ENCODE peak calls at places on chromosomes 5 and 9, in ten cellular contexts. One of them, this sample, is unnamed.

GRCh38 chr9:99044827-99045226 is 60.1 kb upstream of the TGFBR1 start:
- DNase-seq in activated T-helper 9 cell treated with anti-CD3 and anti-CD28 coated beads, Interleukin-2, amount 50 U/mL, for 16 hours: no peak
- DNase-seq in left cardiac atrium: no peak
- DNase-seq in NCI-H1092: no peak
- DNase-seq in stimulated activated CD4-positive, alpha-beta T cell treated with anti-CD3 and anti-CD28 coated beads, Interleukin-12 subunit alpha, Interleukin-12 subunit beta, amount 100 ng/mL, for 4 hours: no peak
- DNase-seq in SW 1271: no peak
- DNase-seq in epithelial cell of esophagus: no peak
- DNase-seq in GM12892: no peak
- DNase-seq in coronary artery: no peak
- DNase-seq in NCI-H2081: no peak
- DNase-seq in this sample: no peak

GRCh38 chr5:62306494-62307363 is 723 bp downstream of the KIF2A start:
- DNase-seq in activated T-helper 9 cell treated with anti-CD3 and anti-CD28 coated beads, Interleukin-2, amount 50 U/mL, for 16 hours: peak
- DNase-seq in left cardiac atrium: peak
- DNase-seq in NCI-H1092: no peak
- DNase-seq in stimulated activated CD4-positive, alpha-beta T cell treated with anti-CD3 and anti-CD28 coated beads, Interleukin-12 subunit alpha, Interleukin-12 subunit beta, amount 100 ng/mL, for 4 hours: peak
- DNase-seq in SW 1271: peak
- DNase-seq in epithelial cell of esophagus: peak
- DNase-seq in GM12892: peak
- DNase-seq in coronary artery: peak
- DNase-seq in NCI-H2081: peak
- DNase-seq in this sample: peak

GRCh38 chr9:107249131-107249533 is 33.9 kb upstream of the RAD23B start:
- DNase-seq in activated T-helper 9 cell treated with anti-CD3 and anti-CD28 coated beads, Interleukin-2, amount 50 U/mL, for 16 hours: no peak
- DNase-seq in left cardiac atrium: no peak
- DNase-seq in NCI-H1092: no peak
- DNase-seq in stimulated activated CD4-positive, alpha-beta T cell treated with anti-CD3 and anti-CD28 coated beads, Interleukin-12 subunit alpha, Interleukin-12 subunit beta, amount 100 ng/mL, for 4 hours: no peak
- DNase-seq in SW 1271: no peak
- DNase-seq in epithelial cell of esophagus: peak
- DNase-seq in GM12892: no peak
- DNase-seq in coronary artery: no peak
- DNase-seq in NCI-H2081: no peak
- DNase-seq in this sample: no peak

GRCh38 chr5:72485366-72486052 is 21.7 kb downstream of the ZNF366 start:
- DNase-seq in activated T-helper 9 cell treated with anti-CD3 and anti-CD28 coated beads, Interleukin-2, amount 50 U/mL, for 16 hours: no peak
- DNase-seq in left cardiac atrium: no peak
- DNase-seq in NCI-H1092: no peak
- DNase-seq in stimulated activated CD4-positive, alpha-beta T cell treated with anti-CD3 and anti-CD28 coated beads, Interleukin-12 subunit alpha, Interleukin-12 subunit beta, amount 100 ng/mL, for 4 hours: no peak
- DNase-seq in SW 1271: no peak
- DNase-seq in epithelial cell of esophagus: peak
- DNase-seq in GM12892: no peak
- DNase-seq in coronary artery: no peak
- DNase-seq in NCI-H2081: no peak
- DNase-seq in this sample: no peak

GRCh38 chr5:54567996-54568395 is 50.4 kb downstream of the SNX18 start:
- DNase-seq in activated T-helper 9 cell treated with anti-CD3 and anti-CD28 coated beads, Interleukin-2, amount 50 U/mL, for 16 hours: no peak
- DNase-seq in left cardiac atrium: no peak
- DNase-seq in NCI-H1092: no peak
- DNase-seq in stimulated activated CD4-positive, alpha-beta T cell treated with anti-CD3 and anti-CD28 coated beads, Interleukin-12 subunit alpha, Interleukin-12 subunit beta, amount 100 ng/mL, for 4 hours: no peak
- DNase-seq in SW 1271: no peak
- DNase-seq in epithelial cell of esophagus: no peak
- DNase-seq in GM12892: no peak
- DNase-seq in coronary artery: no peak
- DNase-seq in NCI-H2081: no peak
- DNase-seq in this sample: no peak

GRCh38 chr9:76116913-76117312 is 226.4 kb downstream of the PCSK5 start:
- DNase-seq in activated T-helper 9 cell treated with anti-CD3 and anti-CD28 coated beads, Interleukin-2, amount 50 U/mL, for 16 hours: no peak
- DNase-seq in left cardiac atrium: peak
- DNase-seq in NCI-H1092: no peak
- DNase-seq in stimulated activated CD4-positive, alpha-beta T cell treated with anti-CD3 and anti-CD28 coated beads, Interleukin-12 subunit alpha, Interleukin-12 subunit beta, amount 100 ng/mL, for 4 hours: no peak
- DNase-seq in SW 1271: no peak
- DNase-seq in epithelial cell of esophagus: peak
- DNase-seq in GM12892: no peak
- DNase-seq in coronary artery: no peak
- DNase-seq in NCI-H2081: no peak
- DNase-seq in this sample: no peak

GRCh38 chr5:97365173-97365845 is 182.3 kb upstream of the RIOK2 start:
- DNase-seq in activated T-helper 9 cell treated with anti-CD3 and anti-CD28 coated beads, Interleukin-2, amount 50 U/mL, for 16 hours: no peak
- DNase-seq in left cardiac atrium: no peak
- DNase-seq in NCI-H1092: no peak
- DNase-seq in stimulated activated CD4-positive, alpha-beta T cell treated with anti-CD3 and anti-CD28 coated beads, Interleukin-12 subunit alpha, Interleukin-12 subunit beta, amount 100 ng/mL, for 4 hours: no peak
- DNase-seq in SW 1271: no peak
- DNase-seq in epithelial cell of esophagus: no peak
- DNase-seq in GM12892: no peak
- DNase-seq in coronary artery: no peak
- DNase-seq in NCI-H2081: no peak
- DNase-seq in this sample: no peak

GRCh38 chr5:57466544-57466943 is 16.1 kb downstream of the ACTBL2 start:
- DNase-seq in activated T-helper 9 cell treated with anti-CD3 and anti-CD28 coated beads, Interleukin-2, amount 50 U/mL, for 16 hours: no peak
- DNase-seq in left cardiac atrium: no peak
- DNase-seq in NCI-H1092: no peak
- DNase-seq in stimulated activated CD4-positive, alpha-beta T cell treated with anti-CD3 and anti-CD28 coated beads, Interleukin-12 subunit alpha, Interleukin-12 subunit beta, amount 100 ng/mL, for 4 hours: no peak
- DNase-seq in SW 1271: no peak
- DNase-seq in epithelial cell of esophagus: no peak
- DNase-seq in GM12892: no peak
- DNase-seq in coronary artery: no peak
- DNase-seq in NCI-H2081: no peak
- DNase-seq in this sample: no peak

GRCh38 chr5:43601454-43602260 is 1.3 kb upstream of the NNT start:
- DNase-seq in activated T-helper 9 cell treated with anti-CD3 and anti-CD28 coated beads, Interleukin-2, amount 50 U/mL, for 16 hours: no peak
- DNase-seq in left cardiac atrium: no peak
- DNase-seq in NCI-H1092: peak
- DNase-seq in stimulated activated CD4-positive, alpha-beta T cell treated with anti-CD3 and anti-CD28 coated beads, Interleukin-12 subunit alpha, Interleukin-12 subunit beta, amount 100 ng/mL, for 4 hours: no peak
- DNase-seq in SW 1271: no peak
- DNase-seq in epithelial cell of esophagus: peak
- DNase-seq in GM12892: peak
- DNase-seq in coronary artery: no peak
- DNase-seq in NCI-H2081: peak
- DNase-seq in this sample: no peak

GRCh38 chr5:138370537-138370936 is 18.1 kb downstream of the KDM3B start:
- DNase-seq in activated T-helper 9 cell treated with anti-CD3 and anti-CD28 coated beads, Interleukin-2, amount 50 U/mL, for 16 hours: no peak
- DNase-seq in left cardiac atrium: no peak
- DNase-seq in NCI-H1092: no peak
- DNase-seq in stimulated activated CD4-positive, alpha-beta T cell treated with anti-CD3 and anti-CD28 coated beads, Interleukin-12 subunit alpha, Interleukin-12 subunit beta, amount 100 ng/mL, for 4 hours: no peak
- DNase-seq in SW 1271: no peak
- DNase-seq in epithelial cell of esophagus: no peak
- DNase-seq in GM12892: no peak
- DNase-seq in coronary artery: no peak
- DNase-seq in NCI-H2081: no peak
- DNase-seq in this sample: no peak

GRCh38 chr5:1745190-1745805 is 54.3 kb downstream of the MRPL36 start:
- DNase-seq in activated T-helper 9 cell treated with anti-CD3 and anti-CD28 coated beads, Interleukin-2, amount 50 U/mL, for 16 hours: no peak
- DNase-seq in left cardiac atrium: no peak
- DNase-seq in NCI-H1092: no peak
- DNase-seq in stimulated activated CD4-positive, alpha-beta T cell treated with anti-CD3 and anti-CD28 coated beads, Interleukin-12 subunit alpha, Interleukin-12 subunit beta, amount 100 ng/mL, for 4 hours: no peak
- DNase-seq in SW 1271: no peak
- DNase-seq in epithelial cell of esophagus: no peak
- DNase-seq in GM12892: no peak
- DNase-seq in coronary artery: peak
- DNase-seq in NCI-H2081: no peak
- DNase-seq in this sample: no peak

GRCh38 chr5:170617519-170618218 is 113.8 kb downstream of the KCNIP1 start:
- DNase-seq in activated T-helper 9 cell treated with anti-CD3 and anti-CD28 coated beads, Interleukin-2, amount 50 U/mL, for 16 hours: no peak
- DNase-seq in left cardiac atrium: no peak
- DNase-seq in NCI-H1092: no peak
- DNase-seq in stimulated activated CD4-positive, alpha-beta T cell treated with anti-CD3 and anti-CD28 coated beads, Interleukin-12 subunit alpha, Interleukin-12 subunit beta, amount 100 ng/mL, for 4 hours: no peak
- DNase-seq in SW 1271: no peak
- DNase-seq in epithelial cell of esophagus: no peak
- DNase-seq in GM12892: no peak
- DNase-seq in coronary artery: no peak
- DNase-seq in NCI-H2081: no peak
- DNase-seq in this sample: no peak

GRCh38 chr5:146185161-146185560 is 2.7 kb upstream of the LARS1 start:
- DNase-seq in activated T-helper 9 cell treated with anti-CD3 and anti-CD28 coated beads, Interleukin-2, amount 50 U/mL, for 16 hours: no peak
- DNase-seq in left cardiac atrium: no peak
- DNase-seq in NCI-H1092: no peak
- DNase-seq in stimulated activated CD4-positive, alpha-beta T cell treated with anti-CD3 and anti-CD28 coated beads, Interleukin-12 subunit alpha, Interleukin-12 subunit beta, amount 100 ng/mL, for 4 hours: no peak
- DNase-seq in SW 1271: peak
- DNase-seq in epithelial cell of esophagus: peak
- DNase-seq in GM12892: no peak
- DNase-seq in coronary artery: no peak
- DNase-seq in NCI-H2081: no peak
- DNase-seq in this sample: no peak

GRCh38 chr5:134438641-134439621 is 27.2 kb upstream of the CDKN2AIPNL start:
- DNase-seq in activated T-helper 9 cell treated with anti-CD3 and anti-CD28 coated beads, Interleukin-2, amount 50 U/mL, for 16 hours: no peak
- DNase-seq in left cardiac atrium: peak
- DNase-seq in NCI-H1092: no peak
- DNase-seq in stimulated activated CD4-positive, alpha-beta T cell treated with anti-CD3 and anti-CD28 coated beads, Interleukin-12 subunit alpha, Interleukin-12 subunit beta, amount 100 ng/mL, for 4 hours: no peak
- DNase-seq in SW 1271: no peak
- DNase-seq in epithelial cell of esophagus: peak
- DNase-seq in GM12892: no peak
- DNase-seq in coronary artery: peak
- DNase-seq in NCI-H2081: peak
- DNase-seq in this sample: no peak

GRCh38 chr5:59188415-59189225 is 605.7 kb downstream of the RAB3C start:
- DNase-seq in activated T-helper 9 cell treated with anti-CD3 and anti-CD28 coated beads, Interleukin-2, amount 50 U/mL, for 16 hours: peak
- DNase-seq in left cardiac atrium: peak
- DNase-seq in NCI-H1092: peak
- DNase-seq in stimulated activated CD4-positive, alpha-beta T cell treated with anti-CD3 and anti-CD28 coated beads, Interleukin-12 subunit alpha, Interleukin-12 subunit beta, amount 100 ng/mL, for 4 hours: peak
- DNase-seq in SW 1271: peak
- DNase-seq in epithelial cell of esophagus: peak
- DNase-seq in GM12892: no peak
- DNase-seq in coronary artery: no peak
- DNase-seq in NCI-H2081: peak
- DNase-seq in this sample: peak

GRCh38 chr5:94551858-94552257 is 66.5 kb downstream of the KIAA0825 start:
- DNase-seq in activated T-helper 9 cell treated with anti-CD3 and anti-CD28 coated beads, Interleukin-2, amount 50 U/mL, for 16 hours: no peak
- DNase-seq in left cardiac atrium: no peak
- DNase-seq in NCI-H1092: no peak
- DNase-seq in stimulated activated CD4-positive, alpha-beta T cell treated with anti-CD3 and anti-CD28 coated beads, Interleukin-12 subunit alpha, Interleukin-12 subunit beta, amount 100 ng/mL, for 4 hours: no peak
- DNase-seq in SW 1271: no peak
- DNase-seq in epithelial cell of esophagus: no peak
- DNase-seq in GM12892: no peak
- DNase-seq in coronary artery: no peak
- DNase-seq in NCI-H2081: no peak
- DNase-seq in this sample: no peak

This sample was measured in amygdala.